ENCODE peak calls at places on chromosomes 12 and 14, in seven cellular contexts. One of them, this sample, is unnamed.

GRCh38 chr12:123732251-123732650 is 20.1 kb downstream of the ATP6V0A2 start:
- DNase-seq in activated naive CD4-positive, alpha-beta T cell: no peak
- DNase-seq in CMK: no peak
- DNase-seq in NCI-H2029: no peak
- DNase-seq in aorta: no peak
- DNase-seq in AML-193: no peak
- DNase-seq in spleen: no peak
- DNase-seq in this sample: no peak

GRCh38 chr14:69154779-69155178 is 1.9 kb upstream of the DCAF5 start:
- DNase-seq in aorta: no peak
- DNase-seq in CMK: no peak
- DNase-seq in NCI-H2029: no peak
- DNase-seq in AML-193: peak
- DNase-seq in activated naive CD4-positive, alpha-beta T cell: no peak
- DNase-seq in spleen: no peak
- DNase-seq in this sample: no peak

GRCh38 chr14:97584528-97584927 is 787.3 kb downstream of the VRK1 start:
- DNase-seq in AML-193: no peak
- DNase-seq in activated naive CD4-positive, alpha-beta T cell: no peak
- DNase-seq in aorta: no peak
- DNase-seq in spleen: no peak
- DNase-seq in NCI-H2029: no peak
- DNase-seq in CMK: no peak
- DNase-seq in this sample: no peak

GRCh38 chr12:103441437-103442186 is 54.2 kb downstream of the C12orf42 start:
- DNase-seq in NCI-H2029: no peak
- DNase-seq in AML-193: no peak
- DNase-seq in CMK: no peak
- DNase-seq in activated naive CD4-positive, alpha-beta T cell: no peak
- DNase-seq in aorta: no peak
- DNase-seq in spleen: peak
- DNase-seq in this sample: peak

GRCh38 chr14:72699852-72700257 is 194.0 kb downstream of the DPF3 start:
- DNase-seq in NCI-H2029: no peak
- DNase-seq in CMK: no peak
- DNase-seq in spleen: no peak
- DNase-seq in aorta: peak
- DNase-seq in AML-193: peak
- DNase-seq in activated naive CD4-positive, alpha-beta T cell: no peak
- DNase-seq in this sample: no peak

GRCh38 chr14:69685716-69686115 is 74.3 kb downstream of the SUSD6 start:
- DNase-seq in AML-193: no peak
- DNase-seq in aorta: peak
- DNase-seq in activated naive CD4-positive, alpha-beta T cell: no peak
- DNase-seq in spleen: no peak
- DNase-seq in CMK: no peak
- DNase-seq in NCI-H2029: peak
- DNase-seq in this sample: no peak

GRCh38 chr14:89615421-89615820 is 198.4 kb upstream of the FOXN3 start:
- DNase-seq in aorta: no peak
- DNase-seq in spleen: no peak
- DNase-seq in activated naive CD4-positive, alpha-beta T cell: no peak
- DNase-seq in NCI-H2029: no peak
- DNase-seq in AML-193: no peak
- DNase-seq in CMK: no peak
- DNase-seq in this sample: no peak

GRCh38 chr14:25394356-25394755 is 344.4 kb upstream of the STXBP6 start:
- DNase-seq in AML-193: no peak
- DNase-seq in spleen: no peak
- DNase-seq in aorta: no peak
- DNase-seq in CMK: no peak
- DNase-seq in NCI-H2029: peak
- DNase-seq in activated naive CD4-positive, alpha-beta T cell: no peak
- DNase-seq in this sample: no peak

GRCh38 chr12:119868992-119869391 is 8.1 kb downstream of the CIT start:
- DNase-seq in AML-193: no peak
- DNase-seq in spleen: no peak
- DNase-seq in aorta: no peak
- DNase-seq in NCI-H2029: no peak
- DNase-seq in CMK: no peak
- DNase-seq in activated naive CD4-positive, alpha-beta T cell: no peak
- DNase-seq in this sample: no peak

GRCh38 chr12:50200507-50201273 is 33.5 kb upstream of the CERS5 start:
- DNase-seq in activated naive CD4-positive, alpha-beta T cell: no peak
- DNase-seq in aorta: no peak
- DNase-seq in spleen: no peak
- DNase-seq in NCI-H2029: no peak
- DNase-seq in AML-193: no peak
- DNase-seq in CMK: no peak
- DNase-seq in this sample: no peak

GRCh38 chr14:55245657-55246268 is 25.5 kb upstream of the FBXO34 start:
- DNase-seq in AML-193: peak
- DNase-seq in CMK: no peak
- DNase-seq in NCI-H2029: no peak
- DNase-seq in spleen: no peak
- DNase-seq in aorta: no peak
- DNase-seq in activated naive CD4-positive, alpha-beta T cell: no peak
- DNase-seq in this sample: peak

GRCh38 chr14:72619071-72619710 is 274.7 kb downstream of the DPF3 start:
- DNase-seq in NCI-H2029: no peak
- DNase-seq in activated naive CD4-positive, alpha-beta T cell: no peak
- DNase-seq in CMK: no peak
- DNase-seq in AML-193: no peak
- DNase-seq in spleen: no peak
- DNase-seq in aorta: no peak
- DNase-seq in this sample: no peak

GRCh38 chr14:36313206-36313605 is 7.2 kb downstream of the MBIP start:
- DNase-seq in NCI-H2029: no peak
- DNase-seq in CMK: no peak
- DNase-seq in activated naive CD4-positive, alpha-beta T cell: no peak
- DNase-seq in AML-193: no peak
- DNase-seq in aorta: no peak
- DNase-seq in spleen: no peak
- DNase-seq in this sample: no peak

GRCh38 chr14:102917469-102918211 is 4.8 kb upstream of the AMN start:
- DNase-seq in AML-193: peak
- DNase-seq in CMK: no peak
- DNase-seq in NCI-H2029: no peak
- DNase-seq in aorta: peak
- DNase-seq in spleen: peak
- DNase-seq in activated naive CD4-positive, alpha-beta T cell: peak
- DNase-seq in this sample: peak

GRCh38 chr12:20443792-20444191 is 75.5 kb downstream of the PDE3A start:
- DNase-seq in CMK: no peak
- DNase-seq in spleen: no peak
- DNase-seq in AML-193: no peak
- DNase-seq in NCI-H2029: no peak
- DNase-seq in aorta: no peak
- DNase-seq in activated naive CD4-positive, alpha-beta T cell: no peak
- DNase-seq in this sample: no peak

GRCh38 chr14:105334383-105335230 is 20.1 kb downstream of the PACS2 start:
- DNase-seq in activated naive CD4-positive, alpha-beta T cell: no peak
- DNase-seq in AML-193: no peak
- DNase-seq in aorta: no peak
- DNase-seq in spleen: peak
- DNase-seq in CMK: no peak
- DNase-seq in NCI-H2029: no peak
- DNase-seq in this sample: no peak

GRCh38 chr12:66662729-66663128 is 16.1 kb downstream of the GRIP1 start:
- DNase-seq in CMK: no peak
- DNase-seq in activated naive CD4-positive, alpha-beta T cell: no peak
- DNase-seq in spleen: no peak
- DNase-seq in aorta: no peak
- DNase-seq in NCI-H2029: peak
- DNase-seq in AML-193: no peak
- DNase-seq in this sample: no peak

GRCh38 chr12:39972119-39972518 is 133.8 kb downstream of the SLC2A13 start:
- DNase-seq in NCI-H2029: no peak
- DNase-seq in CMK: peak
- DNase-seq in aorta: no peak
- DNase-seq in spleen: no peak
- DNase-seq in AML-193: peak
- DNase-seq in activated naive CD4-positive, alpha-beta T cell: no peak
- DNase-seq in this sample: no peak

This sample was measured in GM12891.